ENCODE peak calls at places on chromosomes 12 and 14, in five cellular contexts. One of them, this sample, is unnamed.

GRCh38 chr14:80264698-80265097 is 53.4 kb upstream of the DIO2 start:
- DNase-seq in EH: no peak
- DNase-seq in mucosa of gallbladder: no peak
- DNase-seq in Karpas-422: no peak
- DNase-seq in T-helper 2 cell: no peak
- DNase-seq in this sample: no peak

GRCh38 chr12:130838284-130838950 is 633 bp downstream of the STX2 start:
- DNase-seq in EH: peak
- DNase-seq in mucosa of gallbladder: no peak
- DNase-seq in Karpas-422: peak
- DNase-seq in T-helper 2 cell: peak
- DNase-seq in this sample: peak

GRCh38 chr12:98238513-98238912 is 276.9 kb upstream of the TMPO start:
- DNase-seq in EH: peak
- DNase-seq in mucosa of gallbladder: peak
- DNase-seq in Karpas-422: no peak
- DNase-seq in T-helper 2 cell: no peak
- DNase-seq in this sample: no peak

GRCh38 chr12:162467-163307 is 51.3 kb downstream of the SLC6A12 start:
- DNase-seq in EH: no peak
- DNase-seq in mucosa of gallbladder: no peak
- DNase-seq in Karpas-422: no peak
- DNase-seq in T-helper 2 cell: peak
- DNase-seq in this sample: no peak

GRCh38 chr14:75615200-75615599 is 36.8 kb downstream of the FLVCR2 start:
- DNase-seq in EH: no peak
- DNase-seq in mucosa of gallbladder: no peak
- DNase-seq in Karpas-422: peak
- DNase-seq in T-helper 2 cell: no peak
- DNase-seq in this sample: no peak

GRCh38 chr12:72281145-72281544 is 9.0 kb downstream of the TRHDE start:
- DNase-seq in EH: peak
- DNase-seq in mucosa of gallbladder: no peak
- DNase-seq in Karpas-422: no peak
- DNase-seq in T-helper 2 cell: no peak
- DNase-seq in this sample: no peak

GRCh38 chr12:121318121-121318520 is 21.6 kb upstream of the CAMKK2 start:
- DNase-seq in EH: no peak
- DNase-seq in mucosa of gallbladder: no peak
- DNase-seq in Karpas-422: no peak
- DNase-seq in T-helper 2 cell: no peak
- DNase-seq in this sample: no peak

GRCh38 chr12:57729321-57729844 is 9.2 kb downstream of the AGAP2 start:
- DNase-seq in EH: no peak
- DNase-seq in mucosa of gallbladder: no peak
- DNase-seq in Karpas-422: no peak
- DNase-seq in T-helper 2 cell: no peak
- DNase-seq in this sample: no peak

GRCh38 chr14:68792022-68792829 is 641 bp downstream of the ZFP36L1 start:
- DNase-seq in EH: no peak
- DNase-seq in mucosa of gallbladder: peak
- DNase-seq in Karpas-422: peak
- DNase-seq in T-helper 2 cell: peak
- DNase-seq in this sample: no peak

GRCh38 chr14:100981808-100982207 is 78.3 kb upstream of the RTL1 start:
- DNase-seq in EH: peak
- DNase-seq in mucosa of gallbladder: no peak
- DNase-seq in Karpas-422: no peak
- DNase-seq in T-helper 2 cell: no peak
- DNase-seq in this sample: no peak

GRCh38 chr12:52238206-52238840 is 5.3 kb downstream of the KRT7 start:
- DNase-seq in EH: no peak
- DNase-seq in mucosa of gallbladder: no peak
- DNase-seq in Karpas-422: no peak
- DNase-seq in T-helper 2 cell: no peak
- DNase-seq in this sample: no peak

GRCh38 chr12:19978193-19978592 is 390.1 kb upstream of the PDE3A start:
- DNase-seq in EH: peak
- DNase-seq in mucosa of gallbladder: no peak
- DNase-seq in Karpas-422: no peak
- DNase-seq in T-helper 2 cell: no peak
- DNase-seq in this sample: no peak

GRCh38 chr12:123335490-123335889 is 29.2 kb downstream of the SBNO1 start:
- DNase-seq in EH: no peak
- DNase-seq in mucosa of gallbladder: no peak
- DNase-seq in Karpas-422: no peak
- DNase-seq in T-helper 2 cell: no peak
- DNase-seq in this sample: no peak

GRCh38 chr14:64763801-64764511 is 59.7 kb downstream of the PLEKHG3 start:
- DNase-seq in EH: peak
- DNase-seq in mucosa of gallbladder: no peak
- DNase-seq in Karpas-422: peak
- DNase-seq in T-helper 2 cell: peak
- DNase-seq in this sample: peak